ENCODE peak calls at places on chromosomes 7 and 10, in six cellular contexts. J is kidney epithelial cell; Q is H54; T is brain pericyte; K is GM20000; C is stimulated activated CD8-positive, alpha-beta memory T cell treated with anti-CD3 and anti-CD28 coated beads, Interleukin-2, amount 100 ng/mL, for 48 hours. Z is an unnamed sample.

GRCh38 chr7:114539575-114539974 is 125.0 kb downstream of the FOXP2 start:
- DNase-seq in J (no peak), Q (no peak), C (no peak), K (no peak), T (no peak), Z (no peak)

GRCh38 chr7:151700621-151701185 is 176.2 kb downstream of the PRKAG2 start:
- DNase-seq in T (no peak), J (peak), Q (no peak), C (no peak), K (no peak), Z (no peak)

GRCh38 chr7:39910108-39910869 is 39.8 kb upstream of the CDK13 start:
- DNase-seq in C (no peak), T (no peak), Q (no peak), K (no peak), J (no peak), Z (no peak)

GRCh38 chr7:9391984-9392383 is 958.6 kb downstream of the NXPH1 start:
- DNase-seq in T (no peak), J (no peak), K (no peak), Q (no peak), C (no peak), Z (no peak)

GRCh38 chr10:27388761-27389399 is 115.2 kb upstream of the RAB18 start:
- DNase-seq in Q (no peak), T (no peak), J (no peak), C (no peak), K (no peak), Z (no peak)

GRCh38 chr10:45581497-45582385 is 90.8 kb downstream of the ZFAND4 start:
- DNase-seq in K (no peak), Q (no peak), T (no peak), C (no peak), J (no peak), Z (peak)

GRCh38 chr7:100607111-100607510 is 4.9 kb downstream of the PCOLCE start:
- DNase-seq in C (no peak), Q (peak), T (no peak), J (no peak), K (no peak), Z (no peak)

GRCh38 chr7:51301806-51302205 is 14.8 kb downstream of the COBL start:
- DNase-seq in J (no peak), Q (no peak), C (no peak), T (no peak), K (no peak), Z (no peak)

GRCh38 chr7:25720427-25720826 is 431.6 kb upstream of the NFE2L3 start:
- DNase-seq in K (no peak), T (no peak), C (no peak), Q (peak), J (no peak), Z (peak)

GRCh38 chr7:131945313-131945831 is 388.9 kb upstream of the PODXL start:
- DNase-seq in C (peak), J (no peak), T (no peak), K (peak), Q (peak), Z (no peak)

GRCh38 chr10:129820451-129820850 is 143.6 kb downstream of the EBF3 start:
- DNase-seq in T (no peak), C (no peak), Q (no peak), K (no peak), J (no peak), Z (no peak)

GRCh38 chr10:74371696-74372095 is 220.7 kb downstream of the ADK start:
- DNase-seq in T (no peak), C (no peak), K (no peak), J (no peak), Q (no peak), Z (no peak)

GRCh38 chr7:95318501-95318900 is 5.8 kb downstream of the PON1 start:
- DNase-seq in K (no peak), C (no peak), Q (no peak), T (no peak), J (no peak), Z (no peak)

GRCh38 chr10:75032813-75033212 is 78.6 kb upstream of the SAMD8 start:
- DNase-seq in K (no peak), J (no peak), C (no peak), Q (no peak), T (no peak), Z (no peak)